ENCODE peak calls at places on chromosomes 6 and 20, in ten cellular contexts. One of them, this sample, is unnamed.

GRCh38 chr20:10603971-10604864 is 69.6 kb downstream of the JAG1 start:
- DNase-seq in kidney glomerular epithelial cell: peak; percentile 77
- DNase-seq in activated T-cell treated with anti-CD3 and anti-CD28 coated beads, Interleukin-2, amount 50 U/mL, for 72 hours: no peak
- DNase-seq in T follicular helper cell: no peak
- DNase-seq in right cardiac atrium: peak; percentile 68
- DNase-seq in esophagus muscularis mucosa: no peak
- DNase-seq in stimulated activated CD4-positive, alpha-beta T cell treated with anti-CD3 and anti-CD28 coated beads, Interleukin-2, amount 100 ng/mL, for 4 hours: no peak
- DNase-seq in small intestine: no peak
- DNase-seq in Calu3: peak; percentile 23
- DNase-seq in Kasumi-1: no peak
- DNase-seq in this sample: no peak

GRCh38 chr6:167119680-167120556 is 3.0 kb upstream of the CCR6 start:
- DNase-seq in kidney glomerular epithelial cell: no peak
- DNase-seq in activated T-cell treated with anti-CD3 and anti-CD28 coated beads, Interleukin-2, amount 50 U/mL, for 72 hours: no peak
- DNase-seq in T follicular helper cell: peak; percentile 66
- DNase-seq in right cardiac atrium: no peak
- DNase-seq in esophagus muscularis mucosa: no peak
- DNase-seq in stimulated activated CD4-positive, alpha-beta T cell treated with anti-CD3 and anti-CD28 coated beads, Interleukin-2, amount 100 ng/mL, for 4 hours: no peak
- DNase-seq in small intestine: peak; percentile 50
- DNase-seq in Calu3: no peak
- DNase-seq in Kasumi-1: no peak
- DNase-seq in this sample: peak; percentile 38

GRCh38 chr6:142569676-142570075 is 267.9 kb downstream of the ADGRG6 start:
- DNase-seq in kidney glomerular epithelial cell: peak; percentile 30
- DNase-seq in activated T-cell treated with anti-CD3 and anti-CD28 coated beads, Interleukin-2, amount 50 U/mL, for 72 hours: peak; percentile 1
- DNase-seq in T follicular helper cell: no peak
- DNase-seq in right cardiac atrium: no peak
- DNase-seq in esophagus muscularis mucosa: no peak
- DNase-seq in stimulated activated CD4-positive, alpha-beta T cell treated with anti-CD3 and anti-CD28 coated beads, Interleukin-2, amount 100 ng/mL, for 4 hours: no peak
- DNase-seq in small intestine: no peak
- DNase-seq in Calu3: no peak
- DNase-seq in Kasumi-1: no peak
- DNase-seq in this sample: peak; percentile 13

GRCh38 chr20:45341939-45342862 is 6.0 kb downstream of the SDC4 start:
- DNase-seq in kidney glomerular epithelial cell: peak; percentile 45
- DNase-seq in activated T-cell treated with anti-CD3 and anti-CD28 coated beads, Interleukin-2, amount 50 U/mL, for 72 hours: no peak
- DNase-seq in T follicular helper cell: no peak
- DNase-seq in right cardiac atrium: peak; percentile 84
- DNase-seq in esophagus muscularis mucosa: no peak
- DNase-seq in stimulated activated CD4-positive, alpha-beta T cell treated with anti-CD3 and anti-CD28 coated beads, Interleukin-2, amount 100 ng/mL, for 4 hours: no peak
- DNase-seq in small intestine: no peak
- DNase-seq in Calu3: peak; percentile 80
- DNase-seq in Kasumi-1: no peak
- DNase-seq in this sample: no peak

GRCh38 chr20:50987493-50988210 is 29.0 kb downstream of the MOCS3 start:
- DNase-seq in kidney glomerular epithelial cell: peak; percentile 85
- DNase-seq in activated T-cell treated with anti-CD3 and anti-CD28 coated beads, Interleukin-2, amount 50 U/mL, for 72 hours: peak; percentile 68
- DNase-seq in T follicular helper cell: peak; percentile 49
- DNase-seq in right cardiac atrium: no peak
- DNase-seq in esophagus muscularis mucosa: no peak
- DNase-seq in stimulated activated CD4-positive, alpha-beta T cell treated with anti-CD3 and anti-CD28 coated beads, Interleukin-2, amount 100 ng/mL, for 4 hours: peak; percentile 43
- DNase-seq in small intestine: peak; percentile 85
- DNase-seq in Calu3: peak; percentile 93
- DNase-seq in Kasumi-1: peak; percentile 82
- DNase-seq in this sample: peak; percentile 71

GRCh38 chr6:163095401-163095800 is 319.1 kb upstream of the QKI start:
- DNase-seq in kidney glomerular epithelial cell: no peak
- DNase-seq in activated T-cell treated with anti-CD3 and anti-CD28 coated beads, Interleukin-2, amount 50 U/mL, for 72 hours: no peak
- DNase-seq in T follicular helper cell: no peak
- DNase-seq in right cardiac atrium: no peak
- DNase-seq in esophagus muscularis mucosa: no peak
- DNase-seq in stimulated activated CD4-positive, alpha-beta T cell treated with anti-CD3 and anti-CD28 coated beads, Interleukin-2, amount 100 ng/mL, for 4 hours: no peak
- DNase-seq in small intestine: no peak
- DNase-seq in Calu3: no peak
- DNase-seq in Kasumi-1: no peak
- DNase-seq in this sample: no peak

GRCh38 chr20:62528983-62529891 is 53.4 kb upstream of the GATA5 start:
- DNase-seq in kidney glomerular epithelial cell: no peak
- DNase-seq in activated T-cell treated with anti-CD3 and anti-CD28 coated beads, Interleukin-2, amount 50 U/mL, for 72 hours: no peak
- DNase-seq in T follicular helper cell: no peak
- DNase-seq in right cardiac atrium: no peak
- DNase-seq in esophagus muscularis mucosa: no peak
- DNase-seq in stimulated activated CD4-positive, alpha-beta T cell treated with anti-CD3 and anti-CD28 coated beads, Interleukin-2, amount 100 ng/mL, for 4 hours: no peak
- DNase-seq in small intestine: no peak
- DNase-seq in Calu3: no peak
- DNase-seq in Kasumi-1: no peak
- DNase-seq in this sample: no peak

GRCh38 chr6:116667620-116668019 is 946 bp downstream of the ZUP1 start:
- DNase-seq in kidney glomerular epithelial cell: no peak
- DNase-seq in activated T-cell treated with anti-CD3 and anti-CD28 coated beads, Interleukin-2, amount 50 U/mL, for 72 hours: no peak
- DNase-seq in T follicular helper cell: no peak
- DNase-seq in right cardiac atrium: no peak
- DNase-seq in esophagus muscularis mucosa: no peak
- DNase-seq in stimulated activated CD4-positive, alpha-beta T cell treated with anti-CD3 and anti-CD28 coated beads, Interleukin-2, amount 100 ng/mL, for 4 hours: no peak
- DNase-seq in small intestine: no peak
- DNase-seq in Calu3: no peak
- DNase-seq in Kasumi-1: peak; percentile 84
- DNase-seq in this sample: no peak

GRCh38 chr6:89792881-89793280 is 26.7 kb downstream of the MDN1 start:
- DNase-seq in kidney glomerular epithelial cell: peak; percentile 15
- DNase-seq in activated T-cell treated with anti-CD3 and anti-CD28 coated beads, Interleukin-2, amount 50 U/mL, for 72 hours: peak; percentile 9
- DNase-seq in T follicular helper cell: no peak
- DNase-seq in right cardiac atrium: no peak
- DNase-seq in esophagus muscularis mucosa: no peak
- DNase-seq in stimulated activated CD4-positive, alpha-beta T cell treated with anti-CD3 and anti-CD28 coated beads, Interleukin-2, amount 100 ng/mL, for 4 hours: no peak
- DNase-seq in small intestine: peak; percentile 57
- DNase-seq in Calu3: peak; percentile 20
- DNase-seq in Kasumi-1: peak; percentile 91
- DNase-seq in this sample: peak; percentile 35

GRCh38 chr6:69179681-69180080 is 544.6 kb downstream of the ADGRB3 start:
- DNase-seq in kidney glomerular epithelial cell: no peak
- DNase-seq in activated T-cell treated with anti-CD3 and anti-CD28 coated beads, Interleukin-2, amount 50 U/mL, for 72 hours: no peak
- DNase-seq in T follicular helper cell: no peak
- DNase-seq in right cardiac atrium: no peak
- DNase-seq in esophagus muscularis mucosa: no peak
- DNase-seq in stimulated activated CD4-positive, alpha-beta T cell treated with anti-CD3 and anti-CD28 coated beads, Interleukin-2, amount 100 ng/mL, for 4 hours: no peak
- DNase-seq in small intestine: peak; percentile 24
- DNase-seq in Calu3: no peak
- DNase-seq in Kasumi-1: peak; percentile 17
- DNase-seq in this sample: no peak

GRCh38 chr6:16651871-16652270 is 109.4 kb downstream of the ATXN1 start:
- DNase-seq in kidney glomerular epithelial cell: no peak
- DNase-seq in activated T-cell treated with anti-CD3 and anti-CD28 coated beads, Interleukin-2, amount 50 U/mL, for 72 hours: no peak
- DNase-seq in T follicular helper cell: no peak
- DNase-seq in right cardiac atrium: no peak
- DNase-seq in esophagus muscularis mucosa: no peak
- DNase-seq in stimulated activated CD4-positive, alpha-beta T cell treated with anti-CD3 and anti-CD28 coated beads, Interleukin-2, amount 100 ng/mL, for 4 hours: no peak
- DNase-seq in small intestine: peak; percentile 57
- DNase-seq in Calu3: no peak
- DNase-seq in Kasumi-1: no peak
- DNase-seq in this sample: no peak

GRCh38 chr6:24330137-24330732 is 27.6 kb downstream of the DCDC2 start:
- DNase-seq in kidney glomerular epithelial cell: peak; percentile 77
- DNase-seq in activated T-cell treated with anti-CD3 and anti-CD28 coated beads, Interleukin-2, amount 50 U/mL, for 72 hours: no peak
- DNase-seq in T follicular helper cell: no peak
- DNase-seq in right cardiac atrium: no peak
- DNase-seq in esophagus muscularis mucosa: no peak
- DNase-seq in stimulated activated CD4-positive, alpha-beta T cell treated with anti-CD3 and anti-CD28 coated beads, Interleukin-2, amount 100 ng/mL, for 4 hours: no peak
- DNase-seq in small intestine: peak; percentile 1
- DNase-seq in Calu3: peak; percentile 34
- DNase-seq in Kasumi-1: no peak
- DNase-seq in this sample: no peak

GRCh38 chr6:16345449-16346330 is 107.3 kb downstream of the GMPR start:
- DNase-seq in kidney glomerular epithelial cell: peak; percentile 71
- DNase-seq in activated T-cell treated with anti-CD3 and anti-CD28 coated beads, Interleukin-2, amount 50 U/mL, for 72 hours: no peak
- DNase-seq in T follicular helper cell: no peak
- DNase-seq in right cardiac atrium: no peak
- DNase-seq in esophagus muscularis mucosa: no peak
- DNase-seq in stimulated activated CD4-positive, alpha-beta T cell treated with anti-CD3 and anti-CD28 coated beads, Interleukin-2, amount 100 ng/mL, for 4 hours: no peak
- DNase-seq in small intestine: no peak
- DNase-seq in Calu3: no peak
- DNase-seq in Kasumi-1: no peak
- DNase-seq in this sample: no peak

GRCh38 chr6:33740204-33740608 is 6.5 kb downstream of the IP6K3 start:
- DNase-seq in kidney glomerular epithelial cell: no peak
- DNase-seq in activated T-cell treated with anti-CD3 and anti-CD28 coated beads, Interleukin-2, amount 50 U/mL, for 72 hours: no peak
- DNase-seq in T follicular helper cell: no peak
- DNase-seq in right cardiac atrium: no peak
- DNase-seq in esophagus muscularis mucosa: no peak
- DNase-seq in stimulated activated CD4-positive, alpha-beta T cell treated with anti-CD3 and anti-CD28 coated beads, Interleukin-2, amount 100 ng/mL, for 4 hours: no peak
- DNase-seq in small intestine: no peak
- DNase-seq in Calu3: peak; percentile 45
- DNase-seq in Kasumi-1: no peak
- DNase-seq in this sample: no peak

GRCh38 chr6:30206799-30207618 is 6.2 kb downstream of the TRIM26 start:
- DNase-seq in kidney glomerular epithelial cell: peak; percentile 4
- DNase-seq in activated T-cell treated with anti-CD3 and anti-CD28 coated beads, Interleukin-2, amount 50 U/mL, for 72 hours: no peak
- DNase-seq in T follicular helper cell: no peak
- DNase-seq in right cardiac atrium: no peak
- DNase-seq in esophagus muscularis mucosa: no peak
- DNase-seq in stimulated activated CD4-positive, alpha-beta T cell treated with anti-CD3 and anti-CD28 coated beads, Interleukin-2, amount 100 ng/mL, for 4 hours: no peak
- DNase-seq in small intestine: peak; percentile 92
- DNase-seq in Calu3: peak; percentile 36
- DNase-seq in Kasumi-1: no peak
- DNase-seq in this sample: no peak

GRCh38 chr20:36317675-36318074 is 11.5 kb downstream of the DLGAP4 start:
- DNase-seq in kidney glomerular epithelial cell: no peak
- DNase-seq in activated T-cell treated with anti-CD3 and anti-CD28 coated beads, Interleukin-2, amount 50 U/mL, for 72 hours: no peak
- DNase-seq in T follicular helper cell: no peak
- DNase-seq in right cardiac atrium: no peak
- DNase-seq in esophagus muscularis mucosa: no peak
- DNase-seq in stimulated activated CD4-positive, alpha-beta T cell treated with anti-CD3 and anti-CD28 coated beads, Interleukin-2, amount 100 ng/mL, for 4 hours: no peak
- DNase-seq in small intestine: no peak
- DNase-seq in Calu3: no peak
- DNase-seq in Kasumi-1: no peak
- DNase-seq in this sample: no peak

GRCh38 chr6:109791301-109791700 is 100.2 kb downstream of the FIG4 start:
- DNase-seq in kidney glomerular epithelial cell: peak; percentile 32
- DNase-seq in activated T-cell treated with anti-CD3 and anti-CD28 coated beads, Interleukin-2, amount 50 U/mL, for 72 hours: no peak
- DNase-seq in T follicular helper cell: no peak
- DNase-seq in right cardiac atrium: peak; percentile 38
- DNase-seq in esophagus muscularis mucosa: no peak
- DNase-seq in stimulated activated CD4-positive, alpha-beta T cell treated with anti-CD3 and anti-CD28 coated beads, Interleukin-2, amount 100 ng/mL, for 4 hours: no peak
- DNase-seq in small intestine: no peak
- DNase-seq in Calu3: no peak
- DNase-seq in Kasumi-1: no peak
- DNase-seq in this sample: no peak

GRCh38 chr6:127879685-127880084 is 21.2 kb downstream of the THEMIS start:
- DNase-seq in kidney glomerular epithelial cell: no peak
- DNase-seq in activated T-cell treated with anti-CD3 and anti-CD28 coated beads, Interleukin-2, amount 50 U/mL, for 72 hours: peak; percentile 42
- DNase-seq in T follicular helper cell: no peak
- DNase-seq in right cardiac atrium: peak; percentile 43
- DNase-seq in esophagus muscularis mucosa: no peak
- DNase-seq in stimulated activated CD4-positive, alpha-beta T cell treated with anti-CD3 and anti-CD28 coated beads, Interleukin-2, amount 100 ng/mL, for 4 hours: no peak
- DNase-seq in small intestine: no peak
- DNase-seq in Calu3: no peak
- DNase-seq in Kasumi-1: no peak
- DNase-seq in this sample: peak; percentile 47

GRCh38 chr20:16740365-16741072 is 7.6 kb upstream of the OTOR start:
- DNase-seq in kidney glomerular epithelial cell: no peak
- DNase-seq in activated T-cell treated with anti-CD3 and anti-CD28 coated beads, Interleukin-2, amount 50 U/mL, for 72 hours: no peak
- DNase-seq in T follicular helper cell: no peak
- DNase-seq in right cardiac atrium: no peak
- DNase-seq in esophagus muscularis mucosa: no peak
- DNase-seq in stimulated activated CD4-positive, alpha-beta T cell treated with anti-CD3 and anti-CD28 coated beads, Interleukin-2, amount 100 ng/mL, for 4 hours: no peak
- DNase-seq in small intestine: no peak
- DNase-seq in Calu3: no peak
- DNase-seq in Kasumi-1: no peak
- DNase-seq in this sample: no peak

GRCh38 chr20:16846011-16846410 is 97.9 kb downstream of the OTOR start:
- DNase-seq in kidney glomerular epithelial cell: peak; percentile 89
- DNase-seq in activated T-cell treated with anti-CD3 and anti-CD28 coated beads, Interleukin-2, amount 50 U/mL, for 72 hours: no peak
- DNase-seq in T follicular helper cell: no peak
- DNase-seq in right cardiac atrium: no peak
- DNase-seq in esophagus muscularis mucosa: no peak
- DNase-seq in stimulated activated CD4-positive, alpha-beta T cell treated with anti-CD3 and anti-CD28 coated beads, Interleukin-2, amount 100 ng/mL, for 4 hours: no peak
- DNase-seq in small intestine: no peak
- DNase-seq in Calu3: no peak
- DNase-seq in Kasumi-1: no peak
- DNase-seq in this sample: no peak

GRCh38 chr6:56767892-56768531 is 125.3 kb upstream of the DST start:
- DNase-seq in kidney glomerular epithelial cell: no peak
- DNase-seq in activated T-cell treated with anti-CD3 and anti-CD28 coated beads, Interleukin-2, amount 50 U/mL, for 72 hours: no peak
- DNase-seq in T follicular helper cell: no peak
- DNase-seq in right cardiac atrium: no peak
- DNase-seq in esophagus muscularis mucosa: no peak
- DNase-seq in stimulated activated CD4-positive, alpha-beta T cell treated with anti-CD3 and anti-CD28 coated beads, Interleukin-2, amount 100 ng/mL, for 4 hours: no peak
- DNase-seq in small intestine: no peak
- DNase-seq in Calu3: no peak
- DNase-seq in Kasumi-1: no peak
- DNase-seq in this sample: no peak

GRCh38 chr20:62728781-62729300 is 20.2 kb downstream of the NTSR1 start:
- DNase-seq in kidney glomerular epithelial cell: no peak
- DNase-seq in activated T-cell treated with anti-CD3 and anti-CD28 coated beads, Interleukin-2, amount 50 U/mL, for 72 hours: no peak
- DNase-seq in T follicular helper cell: no peak
- DNase-seq in right cardiac atrium: peak; percentile 21
- DNase-seq in esophagus muscularis mucosa: no peak
- DNase-seq in stimulated activated CD4-positive, alpha-beta T cell treated with anti-CD3 and anti-CD28 coated beads, Interleukin-2, amount 100 ng/mL, for 4 hours: no peak
- DNase-seq in small intestine: no peak
- DNase-seq in Calu3: no peak
- DNase-seq in Kasumi-1: no peak
- DNase-seq in this sample: no peak

GRCh38 chr6:42315991-42316378 is 98.3 kb upstream of the MRPS10 start:
- DNase-seq in kidney glomerular epithelial cell: peak; percentile 96
- DNase-seq in activated T-cell treated with anti-CD3 and anti-CD28 coated beads, Interleukin-2, amount 50 U/mL, for 72 hours: peak; percentile 68
- DNase-seq in T follicular helper cell: no peak
- DNase-seq in right cardiac atrium: no peak
- DNase-seq in esophagus muscularis mucosa: no peak
- DNase-seq in stimulated activated CD4-positive, alpha-beta T cell treated with anti-CD3 and anti-CD28 coated beads, Interleukin-2, amount 100 ng/mL, for 4 hours: no peak
- DNase-seq in small intestine: peak; percentile 55
- DNase-seq in Calu3: peak; percentile 91
- DNase-seq in Kasumi-1: no peak
- DNase-seq in this sample: peak; percentile 54

GRCh38 chr6:131163886-131164285 is 28.6 kb downstream of the AKAP7 start:
- DNase-seq in kidney glomerular epithelial cell: no peak
- DNase-seq in activated T-cell treated with anti-CD3 and anti-CD28 coated beads, Interleukin-2, amount 50 U/mL, for 72 hours: no peak
- DNase-seq in T follicular helper cell: no peak
- DNase-seq in right cardiac atrium: no peak
- DNase-seq in esophagus muscularis mucosa: no peak
- DNase-seq in stimulated activated CD4-positive, alpha-beta T cell treated with anti-CD3 and anti-CD28 coated beads, Interleukin-2, amount 100 ng/mL, for 4 hours: no peak
- DNase-seq in small intestine: no peak
- DNase-seq in Calu3: no peak
- DNase-seq in Kasumi-1: no peak
- DNase-seq in this sample: no peak

GRCh38 chr20:4601630-4602296 is 119.9 kb upstream of the PRND start:
- DNase-seq in kidney glomerular epithelial cell: peak; percentile 69
- DNase-seq in activated T-cell treated with anti-CD3 and anti-CD28 coated beads, Interleukin-2, amount 50 U/mL, for 72 hours: no peak
- DNase-seq in T follicular helper cell: no peak
- DNase-seq in right cardiac atrium: peak; percentile 90
- DNase-seq in esophagus muscularis mucosa: peak; percentile 89
- DNase-seq in stimulated activated CD4-positive, alpha-beta T cell treated with anti-CD3 and anti-CD28 coated beads, Interleukin-2, amount 100 ng/mL, for 4 hours: no peak
- DNase-seq in small intestine: peak; percentile 64
- DNase-seq in Calu3: peak; percentile 61
- DNase-seq in Kasumi-1: no peak
- DNase-seq in this sample: no peak

GRCh38 chr6:148771896-148772554 is 25.2 kb downstream of the UST start:
- DNase-seq in kidney glomerular epithelial cell: no peak
- DNase-seq in activated T-cell treated with anti-CD3 and anti-CD28 coated beads, Interleukin-2, amount 50 U/mL, for 72 hours: no peak
- DNase-seq in T follicular helper cell: no peak
- DNase-seq in right cardiac atrium: no peak
- DNase-seq in esophagus muscularis mucosa: no peak
- DNase-seq in stimulated activated CD4-positive, alpha-beta T cell treated with anti-CD3 and anti-CD28 coated beads, Interleukin-2, amount 100 ng/mL, for 4 hours: no peak
- DNase-seq in small intestine: no peak
- DNase-seq in Calu3: no peak
- DNase-seq in Kasumi-1: no peak
- DNase-seq in this sample: no peak

GRCh38 chr6:113495521-113495920 is 361.6 kb upstream of the MARCKS start:
- DNase-seq in kidney glomerular epithelial cell: peak; percentile 67
- DNase-seq in activated T-cell treated with anti-CD3 and anti-CD28 coated beads, Interleukin-2, amount 50 U/mL, for 72 hours: no peak
- DNase-seq in T follicular helper cell: no peak
- DNase-seq in right cardiac atrium: no peak
- DNase-seq in esophagus muscularis mucosa: no peak
- DNase-seq in stimulated activated CD4-positive, alpha-beta T cell treated with anti-CD3 and anti-CD28 coated beads, Interleukin-2, amount 100 ng/mL, for 4 hours: no peak
- DNase-seq in small intestine: no peak
- DNase-seq in Calu3: no peak
- DNase-seq in Kasumi-1: no peak
- DNase-seq in this sample: no peak

GRCh38 chr20:13487202-13487601 is 151.5 kb downstream of the TASP1 start:
- DNase-seq in kidney glomerular epithelial cell: no peak
- DNase-seq in activated T-cell treated with anti-CD3 and anti-CD28 coated beads, Interleukin-2, amount 50 U/mL, for 72 hours: no peak
- DNase-seq in T follicular helper cell: no peak
- DNase-seq in right cardiac atrium: no peak
- DNase-seq in esophagus muscularis mucosa: no peak
- DNase-seq in stimulated activated CD4-positive, alpha-beta T cell treated with anti-CD3 and anti-CD28 coated beads, Interleukin-2, amount 100 ng/mL, for 4 hours: no peak
- DNase-seq in small intestine: no peak
- DNase-seq in Calu3: no peak
- DNase-seq in Kasumi-1: no peak
- DNase-seq in this sample: no peak